ENCODE peak calls at places on chromosomes 12 and 14, in six cellular contexts. D is right lobe of liver, P is iris pigment epithelial cell, X is GM19239, F is head of caudate nucleus, S is pancreas. M is an unnamed sample.
A peak's percentile ranks its signal among the peaks of the same experiment; 100 is the strongest.

GRCh38 chr12:44774815-44775411 is 101.2 kb downstream of the NELL2 start:
- DNase-seq in D (peak; percentile 45), P (peak; percentile 4), X (peak; percentile 1), F (no peak), S (peak; percentile 18), M (no peak)

GRCh38 chr12:124217508-124217981 is 77.3 kb upstream of the RFLNA start:
- DNase-seq in D (no peak), P (no peak), X (no peak), F (peak; percentile 28), S (no peak), M (no peak)

GRCh38 chr12:65902504-65902903 is 78.2 kb downstream of the HMGA2 start:
- DNase-seq in D (no peak), P (peak; percentile 85), X (no peak), F (no peak), S (no peak), M (no peak)

GRCh38 chr12:48966177-48966890 is 5.2 kb downstream of the WNT10B start:
- DNase-seq in D (no peak), P (no peak), X (no peak), F (no peak), S (no peak), M (no peak)

GRCh38 chr12:63206494-63206893 is 55.5 kb upstream of the AVPR1A start:
- DNase-seq in D (no peak), P (no peak), X (no peak), F (no peak), S (no peak), M (no peak)

GRCh38 chr12:8890313-8891084 is 23.8 kb upstream of the PHC1 start:
- DNase-seq in D (no peak), P (peak; percentile 27), X (peak; percentile 45), F (peak; percentile 54), S (peak; percentile 25), M (peak; percentile 46)

GRCh38 chr12:14938301-14938700 is at the start of gene ERP27:
- DNase-seq in D (no peak), P (no peak), X (no peak), F (no peak), S (peak; percentile 92), M (no peak)

GRCh38 chr14:98137626-98138025 is 1134.4 kb downstream of the BCL11B start:
- DNase-seq in D (no peak), P (no peak), X (no peak), F (no peak), S (no peak), M (no peak)

GRCh38 chr12:120928864-120929652 is 24.9 kb upstream of the SPPL3 start:
- DNase-seq in D (no peak), P (no peak), X (no peak), F (no peak), S (peak; percentile 62), M (no peak)

GRCh38 chr12:89948266-89949175 is 239.9 kb upstream of the ATP2B1 start:
- DNase-seq in D (no peak), P (no peak), X (no peak), F (no peak), S (no peak), M (no peak)

GRCh38 chr14:44788612-44789011 is 173.1 kb downstream of the KLHL28 start:
- DNase-seq in D (no peak), P (no peak), X (no peak), F (no peak), S (no peak), M (no peak)

GRCh38 chr12:108063192-108063591 is 65.9 kb upstream of the WSCD2 start:
- DNase-seq in D (no peak), P (peak; percentile 21), X (no peak), F (no peak), S (no peak), M (no peak)

GRCh38 chr12:120041386-120042231 is 52.6 kb downstream of the BICDL1 start:
- DNase-seq in D (no peak), P (no peak), X (no peak), F (peak; percentile 18), S (no peak), M (no peak)

GRCh38 chr14:21095430-21096205 is 2.8 kb downstream of the ZNF219 start:
- DNase-seq in D (no peak), P (peak; percentile 17), X (no peak), F (no peak), S (no peak), M (no peak)

GRCh38 chr12:111462134-111462821 is 56.6 kb downstream of the SH2B3 start:
- DNase-seq in D (no peak), P (peak; percentile 75), X (peak; percentile 27), F (no peak), S (no peak), M (no peak)

GRCh38 chr12:52637299-52637698 is 14.7 kb downstream of the KRT2 start:
- DNase-seq in D (no peak), P (no peak), X (no peak), F (no peak), S (no peak), M (no peak)

GRCh38 chr12:39581592-39581991 is 38.0 kb downstream of the ABCD2 start:
- DNase-seq in D (no peak), P (peak; percentile 75), X (no peak), F (no peak), S (no peak), M (no peak)

GRCh38 chr14:92651106-92651792 is 97.2 kb downstream of the LGMN start:
- DNase-seq in D (no peak), P (peak; percentile 36), X (peak; percentile 73), F (peak; percentile 40), S (peak; percentile 42), M (peak; percentile 86)

GRCh38 chr12:14256139-14256538 is 109.3 kb upstream of the ATF7IP start:
- DNase-seq in D (no peak), P (peak; percentile 76), X (no peak), F (no peak), S (no peak), M (no peak)

GRCh38 chr12:13390381-13390856 is 193.9 kb downstream of the EMP1 start:
- DNase-seq in D (peak; percentile 96), P (peak; percentile 15), X (no peak), F (peak; percentile 88), S (peak; percentile 94), M (peak; percentile 91)

GRCh38 chr14:75906680-75907280 is 75.0 kb downstream of the TGFB3 start:
- DNase-seq in D (no peak), P (no peak), X (peak; percentile 28), F (peak; percentile 86), S (peak; percentile 56), M (no peak)

GRCh38 chr14:96129128-96129736 is 75.4 kb upstream of the BDKRB2 start:
- DNase-seq in D (no peak), P (no peak), X (no peak), F (no peak), S (no peak), M (no peak)

GRCh38 chr12:130713581-130713991 is 2.5 kb downstream of the RIMBP2 start:
- DNase-seq in D (no peak), P (no peak), X (no peak), F (no peak), S (no peak), M (no peak)

GRCh38 chr14:61649283-61649682 is 46.0 kb upstream of the HIF1A start:
- DNase-seq in D (no peak), P (no peak), X (no peak), F (no peak), S (no peak), M (no peak)

GRCh38 chr12:66002812-66003211 is 127.7 kb downstream of the LLPH start:
- DNase-seq in D (no peak), P (peak; percentile 53), X (no peak), F (no peak), S (no peak), M (no peak)

GRCh38 chr12:114774181-114774580 is 90.2 kb upstream of the TBX3 start:
- DNase-seq in D (no peak), P (peak; percentile 88), X (no peak), F (no peak), S (no peak), M (no peak)

GRCh38 chr14:62126885-62127478 is 364.8 kb downstream of the SNAPC1 start:
- DNase-seq in D (no peak), P (peak; percentile 59), X (peak; percentile 19), F (no peak), S (peak; percentile 12), M (no peak)

GRCh38 chr14:96843137-96843536 is 46.0 kb downstream of the VRK1 start:
- DNase-seq in D (no peak), P (no peak), X (no peak), F (no peak), S (no peak), M (no peak)

GRCh38 chr14:61812347-61813100 is 50.3 kb downstream of the SNAPC1 start:
- DNase-seq in D (no peak), P (no peak), X (no peak), F (peak; percentile 7), S (no peak), M (no peak)

GRCh38 chr12:96220902-96221301 is 26.7 kb downstream of the ELK3 start:
- DNase-seq in D (no peak), P (peak; percentile 58), X (no peak), F (no peak), S (no peak), M (no peak)

GRCh38 chr14:81269100-81269978 is 48.6 kb upstream of the GTF2A1 start:
- DNase-seq in D (no peak), P (peak; percentile 72), X (peak; percentile 40), F (peak; percentile 20), S (peak; percentile 23), M (no peak)

GRCh38 chr12:16526693-16527092 is 79.3 kb downstream of the LMO3 start:
- DNase-seq in D (no peak), P (peak; percentile 87), X (no peak), F (no peak), S (no peak), M (no peak)

GRCh38 chr14:44035707-44036106 is 471.4 kb downstream of the FSCB start:
- DNase-seq in D (no peak), P (no peak), X (no peak), F (no peak), S (no peak), M (no peak)

GRCh38 chr14:35789651-35790050 is 19.4 kb downstream of the RALGAPA1 start:
- DNase-seq in D (no peak), P (peak; percentile 77), X (no peak), F (no peak), S (no peak), M (no peak)

GRCh38 chr12:52191841-52192791 is at the start of gene KRT80:
- DNase-seq in D (peak; percentile 91), P (peak; percentile 99), X (no peak), F (peak; percentile 77), S (peak; percentile 93), M (peak; percentile 87)